ENCODE peak calls at places on chromosomes 2 and 18, in four cellular contexts. E is HepG2, A is GM12878, T is K562. I is an unnamed sample.

GRCh38 chr2:205024822-205025518 is 479.7 kb downstream of the PARD3B start:
- DNase-seq in A (no peak), T (peak), E (peak), I (no peak)

GRCh38 chr2:182148344-182148743 is 162.7 kb downstream of the PPP1R1C start:
- DNase-seq in T (no peak), A (no peak), E (no peak), I (no peak)

GRCh38 chr2:236855176-236855865 is 230.4 kb upstream of the COPS8 start:
- DNase-seq in T (no peak), E (no peak), A (no peak), I (no peak)

GRCh38 chr2:31962757-31963361 is 47.9 kb downstream of the MEMO1 start:
- DNase-seq in T (no peak), E (no peak), A (no peak), I (no peak)

GRCh38 chr2:36615214-36615613 is 17.2 kb upstream of the FEZ2 start:
- DNase-seq in E (no peak), A (no peak), T (peak), I (no peak)

GRCh38 chr2:35410431-35411061 is 945.0 kb upstream of the CRIM1 start:
- DNase-seq in E (peak), T (peak), A (peak), I (peak)

GRCh38 chr2:138948070-138948539 is 167.9 kb upstream of the NXPH2 start:
- DNase-seq in T (no peak), E (no peak), A (no peak), I (no peak)

GRCh38 chr2:25431604-25432003 is 89.9 kb upstream of the DNMT3A start:
- DNase-seq in E (no peak), A (no peak), T (no peak), I (no peak)

GRCh38 chr2:54669677-54670484 is 53.6 kb upstream of the EML6 start:
- DNase-seq in T (no peak), A (no peak), E (peak), I (no peak)

GRCh38 chr18:58848685-58849084 is 16.0 kb upstream of the ZNF532 start:
- DNase-seq in T (no peak), A (no peak), E (no peak), I (no peak)

GRCh38 chr2:103823847-103824246 is 1030.1 kb upstream of the POU3F3 start:
- DNase-seq in A (no peak), E (no peak), T (no peak), I (no peak)

GRCh38 chr2:72211777-72212515 is 64.3 kb upstream of the CYP26B1 start:
- DNase-seq in T (no peak), E (no peak), A (no peak), I (no peak)

GRCh38 chr18:27899893-27900292 is 277.0 kb downstream of the CDH2 start:
- DNase-seq in A (no peak), E (peak), T (no peak), I (no peak)

GRCh38 chr2:41197781-41198180 is 745.9 kb upstream of the SLC8A1 start:
- DNase-seq in T (no peak), A (no peak), E (no peak), I (no peak)

GRCh38 chr2:144240656-144241339 is 279.1 kb downstream of the ZEB2 start:
- DNase-seq in T (no peak), A (peak), E (no peak), I (no peak)

GRCh38 chr18:49238433-49239042 is 221.9 kb downstream of the DYM start:
- DNase-seq in A (no peak), E (peak), T (no peak), I (no peak)

GRCh38 chr2:157413342-157414035 is 30.4 kb downstream of the CYTIP start:
- DNase-seq in A (peak), T (no peak), E (no peak), I (no peak)

GRCh38 chr2:238979636-238980035 is 131.8 kb downstream of the TWIST2 start:
- DNase-seq in E (no peak), A (no peak), T (no peak), I (no peak)

GRCh38 chr2:9053534-9053931 is 50.0 kb upstream of the MBOAT2 start:
- DNase-seq in T (no peak), E (no peak), A (no peak), I (no peak)

GRCh38 chr18:46387426-46388131 is 269.4 kb downstream of the LOXHD1 start:
- DNase-seq in E (no peak), T (no peak), A (no peak), I (no peak)

GRCh38 chr18:967037-967576 is 62.4 kb downstream of the ADCYAP1 start:
- DNase-seq in E (no peak), T (no peak), A (no peak), I (no peak)

GRCh38 chr18:44564922-44565321 is 115.8 kb upstream of the SETBP1 start:
- DNase-seq in E (no peak), A (no peak), T (no peak), I (no peak)

GRCh38 chr2:220961461-220961860 is 610.6 kb downstream of the EPHA4 start:
- DNase-seq in A (no peak), T (no peak), E (no peak), I (no peak)

GRCh38 chr2:101087638-101088037 is 63.5 kb downstream of the TBC1D8 start:
- DNase-seq in T (no peak), E (no peak), A (no peak), I (no peak)
- TF ChIP-seq NR2C2 in T (no peak), E (no peak), A (no peak), I (no peak)

DNA sequence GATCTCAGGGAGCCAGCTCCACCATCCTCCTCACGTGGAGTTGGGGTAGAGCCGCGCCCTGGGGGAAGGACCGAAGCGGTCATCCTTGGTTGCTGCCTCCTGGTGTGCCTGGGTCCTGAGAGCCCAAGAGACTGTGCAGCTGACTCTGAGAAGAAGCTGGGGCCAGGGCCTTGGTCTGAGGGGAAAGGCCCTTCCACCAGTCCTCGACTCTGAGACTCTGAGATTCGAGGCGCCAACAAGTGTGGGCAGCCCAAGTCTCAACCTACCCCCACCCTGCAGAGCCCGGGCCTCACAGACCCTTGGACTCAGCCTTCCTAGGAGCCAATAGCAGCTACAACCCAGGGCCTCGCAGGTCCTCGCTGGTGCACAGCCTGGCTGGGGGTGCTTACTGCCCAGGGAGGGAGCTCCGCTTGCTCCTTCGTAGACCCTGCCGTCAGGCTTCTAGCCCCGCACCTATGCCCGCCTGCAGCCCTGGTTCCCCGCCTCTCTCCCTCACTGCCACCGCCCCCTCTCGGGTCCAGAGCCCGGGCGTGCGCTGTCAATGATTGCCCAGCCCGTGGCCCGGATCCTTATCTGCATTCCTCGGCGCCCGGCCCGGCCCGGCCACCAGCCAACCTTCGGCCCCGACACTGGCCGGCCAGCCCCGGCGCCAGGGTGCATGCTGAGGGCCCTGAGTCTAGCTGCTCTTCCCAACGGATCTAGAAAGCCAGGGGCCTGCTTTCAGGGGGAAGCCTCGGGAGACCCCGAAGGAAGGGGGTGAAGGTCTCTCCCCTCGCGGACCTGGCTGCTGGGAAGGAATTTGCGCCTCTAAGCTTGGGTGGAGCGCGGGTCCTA is 2.0 kb downstream of the IHH start:
- DNase-seq in E (peak), A (no peak), T (peak), I (peak)
- TF ChIP-seq ETV6 in E (no peak), A (no peak), T (no peak), I (no peak)

GRCh38 chr2:69131983-69132675 is 119.2 kb downstream of the ANTXR1 start:
- DNase-seq in A (no peak), E (no peak), T (no peak), I (no peak)
- TF ChIP-seq CREB1 in A (no peak), E (no peak), T (no peak), I (no peak)

DNA sequence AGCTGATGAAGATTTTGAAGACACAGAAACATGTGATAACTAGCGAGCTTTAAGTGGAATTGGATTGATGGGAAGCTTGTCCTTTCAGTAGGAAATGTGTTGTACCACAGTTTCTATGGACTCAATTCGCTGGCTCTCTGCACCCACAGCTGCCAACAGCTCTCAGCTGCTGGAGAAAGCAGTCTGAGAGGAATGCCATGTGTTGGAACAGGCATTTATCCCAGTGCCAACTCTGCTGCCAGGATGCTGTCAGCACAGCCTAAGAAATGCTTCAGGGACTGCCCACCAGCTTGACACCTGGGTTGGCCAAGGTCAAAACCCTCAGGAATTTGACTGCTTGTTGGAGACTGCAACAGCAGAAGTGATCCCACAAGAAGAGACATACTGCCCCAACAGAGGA is 193.0 kb upstream of the THSD7B start:
- DNase-seq in E (no peak), T (no peak), A (no peak), I (no peak)
- TF ChIP-seq NR2C2 in E (no peak), T (no peak), A (no peak), I (no peak)

GRCh38 chr2:140892911-140893637 is 1237.7 kb downstream of the LRP1B start:
- DNase-seq in A (no peak), E (no peak), T (no peak), I (no peak)
- TF ChIP-seq ETV6 in A (no peak), E (no peak), T (no peak), I (no peak)

GRCh38 chr2:127423476-127423840 is 5.2 kb downstream of the PROC start:
- DNase-seq in E (no peak), A (no peak), T (no peak), I (no peak)
- TF ChIP-seq CREB1 in E (no peak), A (no peak), T (no peak), I (no peak)

I was measured in WTC11.